ENCODE peak calls at places on chromosomes 12 and 14, in six cellular contexts. Z is ascending aorta, B is breast epithelium, N is tibial artery, R is left lung, S is cardiac muscle cell. H is an unnamed sample.
A peak's percentile ranks its signal among the peaks of the same experiment; 100 is the strongest.

GRCh38 chr14:52355016-52355430 is 40.9 kb downstream of the PTGER2 start:
- DNase-seq in Z (no peak), R (no peak), S (no peak), B (no peak), N (no peak), H (no peak)

GRCh38 chr14:59275668-59276067 is 87.2 kb downstream of the DAAM1 start:
- DNase-seq in R (no peak), Z (no peak), S (no peak), N (no peak), B (no peak), H (no peak)

GRCh38 chr12:119692410-119692809 is 24.5 kb downstream of the PRKAB1 start:
- DNase-seq in N (no peak), B (no peak), R (no peak), Z (no peak), S (no peak), H (no peak)

GRCh38 chr14:93943052-93943451 is 15.9 kb downstream of the FAM181A start:
- DNase-seq in B (no peak), N (no peak), R (no peak), S (no peak), Z (no peak), H (no peak)

GRCh38 chr14:89303452-89304435 is 113.3 kb downstream of the FOXN3 start:
- DNase-seq in R (peak; percentile 84), S (peak; percentile 83), B (peak; percentile 18), Z (peak; percentile 48), N (peak; percentile 87), H (no peak)

GRCh38 chr12:97276198-97276580 is 186.4 kb upstream of the RMST start:
- DNase-seq in R (no peak), N (no peak), B (no peak), Z (no peak), S (no peak), H (no peak)

GRCh38 chr14:60984225-60984624 is 3.2 kb downstream of the SLC38A6 start:
- DNase-seq in N (no peak), B (no peak), R (no peak), Z (no peak), S (no peak), H (no peak)

GRCh38 chr12:27651201-27651600 is 45.0 kb upstream of the REP15 start:
- DNase-seq in B (no peak), Z (no peak), R (no peak), S (no peak), N (no peak), H (no peak)

GRCh38 chr12:31117203-31118011 is 43.7 kb downstream of the DDX11 start:
- DNase-seq in R (no peak), N (peak; percentile 57), Z (no peak), B (no peak), S (peak; percentile 74), H (no peak)

GRCh38 chr12:26845984-26846383 is 13.0 kb upstream of the ITPR2 start:
- DNase-seq in N (no peak), Z (no peak), R (no peak), S (peak; percentile 56), B (no peak), H (no peak)

GRCh38 chr14:93525691-93526451 is 95.1 kb downstream of the UNC79 start:
- DNase-seq in B (no peak), Z (no peak), N (no peak), R (no peak), S (no peak), H (no peak)

GRCh38 chr12:100473716-100474150 is at the start of gene NR1H4:
- DNase-seq in Z (no peak), R (no peak), N (no peak), B (no peak), S (no peak), H (peak; percentile 50)

GRCh38 chr14:88911811-88912210 is 87.4 kb downstream of the TTC8 start:
- DNase-seq in N (no peak), Z (no peak), S (no peak), R (no peak), B (no peak), H (no peak)

GRCh38 chr14:91935621-91936020 is 11.9 kb downstream of the FBLN5 start:
- DNase-seq in B (no peak), Z (no peak), S (no peak), N (peak; percentile 24), R (no peak), H (no peak)

GRCh38 chr12:62438098-62438692 is 28.4 kb upstream of the MON2 start:
- DNase-seq in N (no peak), S (peak; percentile 67), B (no peak), R (no peak), Z (no peak), H (no peak)

GRCh38 chr12:28023156-28023887 is 50.8 kb upstream of the PTHLH start:
- DNase-seq in N (no peak), R (no peak), B (no peak), S (no peak), Z (no peak), H (no peak)

GRCh38 chr14:67392123-67392522 is 19.8 kb downstream of the PLEK2 start:
- DNase-seq in Z (no peak), S (no peak), B (no peak), N (no peak), R (no peak), H (no peak)

GRCh38 chr14:100239200-100239839 is 376 bp downstream of the YY1 start:
- DNase-seq in S (peak; percentile 23), R (peak; percentile 60), B (peak; percentile 25), N (no peak), Z (no peak), H (peak; percentile 55)

GRCh38 chr12:65248656-65249633 is 29.5 kb upstream of the MSRB3 start:
- DNase-seq in S (no peak), R (no peak), B (no peak), Z (no peak), N (no peak), H (no peak)

GRCh38 chr12:121802485-121802842 is 1.3 kb upstream of the SETD1B start:
- DNase-seq in N (no peak), R (no peak), B (no peak), S (no peak), Z (no peak), H (no peak)

GRCh38 chr14:26995301-26995700 is 397.5 kb upstream of the NOVA1 start:
- DNase-seq in S (no peak), N (no peak), B (no peak), Z (no peak), R (no peak), H (no peak)

GRCh38 chr12:65162609-65163008 is 6.8 kb upstream of the LEMD3 start:
- DNase-seq in Z (no peak), N (no peak), S (no peak), R (no peak), B (no peak), H (no peak)

GRCh38 chr12:6284273-6284672 is 26.2 kb upstream of the PLEKHG6 start:
- DNase-seq in B (no peak), R (no peak), Z (no peak), S (no peak), N (no peak), H (no peak)

GRCh38 chr14:105881021-105881930 is 354.9 kb downstream of the TMEM121 start:
- DNase-seq in S (no peak), Z (no peak), R (peak; percentile 18), N (peak; percentile 53), B (no peak), H (peak; percentile 37)

GRCh38 chr14:91292476-91292875 is 48.0 kb upstream of the GPR68 start:
- DNase-seq in R (no peak), S (no peak), Z (no peak), B (peak; percentile 78), N (no peak), H (no peak)

GRCh38 chr14:38593477-38593876 is 337.6 kb upstream of the CLEC14A start:
- DNase-seq in B (no peak), S (no peak), Z (no peak), R (no peak), N (no peak), H (no peak)

GRCh38 chr14:38589747-38590350 is 334.0 kb upstream of the CLEC14A start:
- DNase-seq in R (no peak), S (no peak), N (no peak), Z (no peak), B (no peak), H (no peak)

GRCh38 chr14:38592764-38593442 is 337.0 kb upstream of the CLEC14A start:
- DNase-seq in B (no peak), Z (no peak), R (no peak), S (no peak), N (no peak), H (no peak)
- H3K27ac ChIP-seq in B (no peak overlapping the region), Z (no peak overlapping the region), R (no peak overlapping the region), S (no peak overlapping the region), N (no peak overlapping the region), H (no peak overlapping the region)

GRCh38 chr12:114404451-114405198 is 1.3 kb downstream of the TBX5 start:
- DNase-seq in Z (no peak), N (no peak), S (no peak), R (no peak), B (no peak), H (no peak)

GRCh38 chr12:114401346-114402320 is 4.3 kb downstream of the TBX5 start:
- DNase-seq in R (no peak), B (no peak), N (no peak), S (no peak), Z (no peak), H (no peak)

GRCh38 chr12:114403690-114404450 is 2.1 kb downstream of the TBX5 start:
- DNase-seq in Z (no peak), N (no peak), S (peak; percentile 85), B (no peak), R (no peak), H (no peak)

GRCh38 chr12:114405199-114405448 is 820 bp downstream of the TBX5 start:
- DNase-seq in R (no peak), N (no peak), B (no peak), Z (no peak), S (no peak), H (no peak)

GRCh38 chr12:114403044-114403689 is 2.8 kb downstream of the TBX5 start:
- DNase-seq in B (no peak), Z (no peak), N (no peak), R (no peak), S (peak; percentile 84), H (no peak)
- H3K27me3 ChIP-seq in B (no peaks in the 10 kb centered on the region), Z (peaks cover 20% of the 10 kb centered on the region), N (peaks cover 97% of the 10 kb centered on the region), R (peaks cover 100% of the 10 kb centered on the region), S (peaks cover 62% of the 10 kb centered on the region), H (peaks cover 11% of the 10 kb centered on the region)

DNA sequence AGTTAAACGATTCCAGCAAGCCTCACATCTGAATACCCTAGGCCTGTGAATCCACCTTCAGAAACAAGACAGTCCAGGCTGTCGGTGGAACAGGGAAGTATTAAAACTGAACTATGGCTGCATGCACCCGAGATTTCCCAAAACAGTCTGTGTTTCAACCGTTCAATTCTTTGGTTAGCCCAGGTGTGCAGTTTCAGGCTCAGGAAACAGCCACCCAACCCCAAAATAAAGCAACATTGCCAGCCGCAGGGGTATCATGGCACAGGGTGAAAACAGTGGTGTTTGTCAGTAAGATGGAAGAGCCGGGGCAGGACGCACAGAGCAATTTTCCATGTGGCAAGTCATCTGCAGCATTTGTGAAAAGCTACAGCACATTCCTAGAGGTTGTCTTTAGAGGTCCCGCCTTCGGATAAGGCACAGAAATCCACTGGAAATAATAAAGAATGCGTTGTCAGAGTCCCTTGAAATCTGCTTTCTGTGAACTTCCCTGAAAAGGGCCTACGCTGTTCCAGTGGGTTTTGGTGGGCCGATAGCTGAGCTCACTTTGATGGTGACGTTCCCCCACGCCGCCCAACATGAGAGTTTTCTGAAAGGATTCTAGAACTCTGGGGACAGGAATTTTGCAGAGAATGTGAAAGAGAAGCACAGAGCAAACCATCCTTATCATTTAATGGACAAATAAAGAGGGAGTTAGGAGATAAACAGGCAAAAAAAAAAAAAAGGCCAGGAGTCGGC is 84.9 kb downstream of the BCL11B start:
- DNase-seq in R (no peak), N (no peak), S (no peak), B (no peak), Z (no peak), H (no peak)
- H3K27ac ChIP-seq in R (no peak overlapping the region), N (no peak overlapping the region), S (no peak overlapping the region), B (no peak overlapping the region), Z (no peak overlapping the region), H (no peak overlapping the region)

GRCh38 chr14:53962954-53963490 is 6.4 kb upstream of the BMP4 start:
- DNase-seq in R (no peak), B (no peak), S (no peak), Z (no peak), N (no peak), H (no peak)
- H3K27me3 ChIP-seq in R (peaks cover 53% of the 10 kb centered on the region), B (no peaks in the 10 kb centered on the region), S (peaks cover 54% of the 10 kb centered on the region), Z (no peaks in the 10 kb centered on the region), N (no peaks in the 10 kb centered on the region), H (peaks cover 8% of the 10 kb centered on the region)

H was measured in right lobe of liver.